ENCODE peak calls at places on chromosomes 5 and 9, in eight cellular contexts. L is psoas muscle, M is lower leg skin, B is transverse colon, O is upper lobe of right lung, R is cardiac fibroblast, Y is tibial artery, X is fibroblast of the aortic adventitia. T is an unnamed sample.
A peak's percentile ranks its signal among the peaks of the same experiment; 100 is the strongest.

GRCh38 chr5:167853421-167853820 is 438.0 kb upstream of the WWC1 start:
- DNase-seq in M (no peak), X (peak; percentile 72), B (no peak), R (peak; percentile 68), Y (no peak), O (no peak), L (no peak), T (no peak)

GRCh38 chr5:5598547-5599113 is 176.2 kb downstream of the ICE1 start:
- DNase-seq in R (no peak), X (no peak), O (no peak), B (no peak), M (no peak), L (no peak), Y (no peak), T (no peak)

GRCh38 chr5:115321309-115321708 is 24.9 kb upstream of the CCDC112 start:
- DNase-seq in L (no peak), Y (no peak), O (no peak), R (no peak), X (peak; percentile 16), M (no peak), B (no peak), T (no peak)

GRCh38 chr5:40017151-40017550 is 592.4 kb upstream of the DAB2 start:
- DNase-seq in X (no peak), M (no peak), B (no peak), Y (no peak), O (no peak), L (no peak), R (no peak), T (no peak)

GRCh38 chr5:9905661-9906060 is 275.5 kb upstream of the TAS2R1 start:
- DNase-seq in Y (no peak), O (no peak), L (no peak), B (no peak), M (no peak), R (peak; percentile 34), X (peak; percentile 20), T (no peak)

GRCh38 chr5:10863763-10864383 is 102.8 kb upstream of the DAP start:
- DNase-seq in B (peak; percentile 49), Y (peak; percentile 41), L (no peak), R (peak; percentile 24), X (peak; percentile 36), M (peak; percentile 31), O (no peak), T (no peak)

GRCh38 chr5:91283899-91284298 is 99.2 kb downstream of the ARRDC3 start:
- DNase-seq in L (no peak), M (no peak), B (no peak), X (peak; percentile 76), O (no peak), Y (no peak), R (peak; percentile 60), T (no peak)

GRCh38 chr5:175922192-175922885 is 45.8 kb downstream of the THOC3 start:
- DNase-seq in M (no peak), Y (no peak), L (no peak), B (no peak), R (peak; percentile 67), O (no peak), X (peak; percentile 93), T (no peak)

GRCh38 chr5:132238169-132238744 is 10.6 kb upstream of the P4HA2 start:
- DNase-seq in Y (peak; percentile 83), R (peak; percentile 77), O (peak; percentile 71), X (peak; percentile 76), M (no peak), L (peak; percentile 78), B (peak; percentile 83), T (peak; percentile 71)

GRCh38 chr9:127187231-127187956 is 65.0 kb upstream of the ANGPTL2 start:
- DNase-seq in X (peak; percentile 99), Y (peak; percentile 91), B (peak; percentile 54), M (peak; percentile 86), R (peak; percentile 99), L (peak; percentile 83), O (peak; percentile 32), T (peak; percentile 48)

GRCh38 chr5:145157841-145158240 is 677.3 kb downstream of the PRELID2 start:
- DNase-seq in Y (no peak), O (no peak), R (peak; percentile 1), L (no peak), M (no peak), X (peak; percentile 68), B (no peak), T (no peak)

GRCh38 chr5:164504141-164504772 is 998.8 kb downstream of the MAT2B start:
- DNase-seq in L (no peak), B (peak; percentile 15), R (peak; percentile 79), M (no peak), O (no peak), X (peak; percentile 88), Y (no peak), T (no peak)

DNA sequence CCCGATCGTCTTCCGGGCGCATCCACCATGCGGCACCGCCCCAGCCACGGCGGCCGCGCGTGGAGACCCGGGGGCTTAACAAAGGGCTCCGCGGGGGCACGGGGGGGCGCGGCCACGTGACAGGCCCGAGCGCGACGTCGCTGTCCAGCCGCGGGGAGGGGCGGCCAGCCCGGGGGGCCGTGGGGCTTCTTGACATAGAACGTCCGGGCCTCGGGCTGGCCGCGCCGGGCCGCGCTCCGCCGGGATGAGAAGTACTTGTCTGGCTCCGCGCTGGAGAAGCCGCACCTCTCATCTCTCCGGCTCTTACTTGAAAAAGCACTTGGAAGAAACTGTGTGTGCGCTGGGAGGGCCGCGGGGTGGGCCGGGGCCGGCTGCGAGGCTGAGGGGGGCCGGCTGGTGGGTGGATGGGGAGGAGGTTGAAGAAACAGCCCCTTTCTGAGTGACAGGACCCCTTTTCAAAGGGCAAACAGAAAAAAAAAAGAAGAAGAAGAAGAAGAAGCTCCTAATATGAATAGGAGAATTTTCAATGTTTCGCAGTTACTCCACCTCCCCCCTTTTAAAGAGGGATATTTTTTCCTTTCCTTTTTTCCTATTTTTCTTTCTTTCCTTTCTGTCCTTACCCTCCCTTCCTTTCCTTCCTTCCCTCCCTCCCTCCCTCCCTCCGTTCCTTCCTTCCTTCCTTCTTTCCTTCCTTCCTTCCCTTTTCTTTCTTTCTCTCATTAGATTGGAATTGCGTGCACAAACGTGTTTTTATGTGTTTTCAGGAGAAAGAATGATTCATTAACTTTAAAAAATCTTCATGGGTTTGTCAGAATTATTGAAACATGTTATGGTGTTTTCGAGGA is 21.3 kb downstream of the NR2F1 start:
- DNase-seq in L (peak; percentile 53), R (peak; percentile 54), B (no peak), Y (no peak), X (no peak), M (no peak), O (peak; percentile 66), T (no peak)
- H3K4me3 ChIP-seq in L (peak overlapping the region; percentile 48), R (peak overlapping the region; percentile 28), B (no peak overlapping the region), Y (peak overlapping the region; percentile 4), X (peak overlapping the region; percentile 35), M (no peak overlapping the region), O (peak overlapping the region; percentile 34), T (peak overlapping the region; percentile 46)

GRCh38 chr9:95585824-95586223 is 69.1 kb upstream of the PTCH1 start:
- DNase-seq in M (no peak), L (no peak), X (no peak), B (no peak), R (no peak), O (no peak), Y (no peak), T (no peak)

GRCh38 chr9:95580812-95581761 is 64.3 kb upstream of the PTCH1 start:
- DNase-seq in B (no peak), X (no peak), Y (no peak), L (no peak), O (no peak), R (no peak), M (no peak), T (no peak)

GRCh38 chr9:95581900-95582299 is 65.1 kb upstream of the PTCH1 start:
- DNase-seq in X (no peak), O (no peak), R (no peak), L (no peak), B (no peak), M (no peak), Y (no peak), T (no peak)

GRCh38 chr9:95587071-95587964 is 70.5 kb upstream of the PTCH1 start:
- DNase-seq in L (no peak), X (no peak), M (no peak), O (no peak), R (no peak), B (no peak), Y (no peak), T (no peak)

GRCh38 chr9:95584176-95584575 is 67.4 kb upstream of the PTCH1 start:
- DNase-seq in O (no peak), B (no peak), M (no peak), L (no peak), X (no peak), R (no peak), Y (no peak), T (no peak)
- H3K4me3 ChIP-seq in O (no peak overlapping the region), B (no peak overlapping the region), M (no peak overlapping the region), L (no peak overlapping the region), X (no peak overlapping the region), R (no peak overlapping the region), Y (no peak overlapping the region), T (no peak overlapping the region)

DNA sequence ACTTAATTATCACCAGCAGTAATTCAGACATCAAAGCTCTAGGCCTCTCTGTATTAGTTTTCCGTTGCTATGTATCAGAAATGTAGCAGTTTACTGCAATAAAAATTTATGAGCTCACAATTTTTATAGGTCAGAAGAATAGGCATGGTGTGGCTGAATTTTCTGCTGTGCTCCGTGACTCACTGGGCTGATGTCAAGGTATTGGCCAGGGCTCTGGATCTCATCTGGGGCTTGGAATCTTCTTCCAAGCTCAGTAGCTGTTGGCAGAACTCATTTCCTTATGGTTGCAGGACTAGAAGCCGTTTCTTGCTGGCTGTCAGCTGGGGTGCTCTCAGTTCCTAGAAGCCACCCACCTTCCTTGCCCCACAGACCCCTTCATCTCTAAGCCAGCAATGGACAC is 66.3 kb downstream of the PSAT1 start:
- DNase-seq in B (peak; percentile 26), R (peak; percentile 30), O (no peak), M (no peak), Y (no peak), X (peak; percentile 63), L (no peak), T (no peak)
- H3K4me3 ChIP-seq in B (no peak overlapping the region), R (no peak overlapping the region), O (no peak overlapping the region), M (no peak overlapping the region), Y (no peak overlapping the region), X (no peak overlapping the region), L (no peak overlapping the region), T (no peak overlapping the region)

DNA sequence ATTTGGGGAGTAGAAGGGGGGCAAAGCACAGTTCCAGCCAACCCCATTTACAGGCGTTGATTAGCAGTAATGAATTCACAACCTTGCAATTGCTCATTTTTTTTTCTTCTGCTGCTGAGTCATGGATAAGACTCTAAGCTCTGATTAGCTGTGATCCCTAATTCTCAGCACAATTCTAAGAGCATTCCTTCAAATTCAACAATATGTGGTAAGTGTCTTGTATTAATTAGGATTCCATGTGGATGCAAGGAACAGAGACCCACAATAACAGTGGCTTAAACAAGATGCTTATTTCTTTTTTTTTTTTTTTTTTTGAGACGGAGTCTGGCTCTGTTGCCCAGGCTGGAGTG is 133.4 kb downstream of the PALM2AKAP2 start:
- DNase-seq in Y (no peak), R (peak; percentile 39), X (peak; percentile 30), L (no peak), O (no peak), M (no peak), B (no peak), T (no peak)
- H3K4me3 ChIP-seq in Y (no peak overlapping the region), R (no peak overlapping the region), X (no peak overlapping the region), L (no peak overlapping the region), O (no peak overlapping the region), M (no peak overlapping the region), B (no peak overlapping the region), T (no peak overlapping the region)